ENCODE peak calls at places on chromosomes 11 and 22, in seven cellular contexts. N is mesendoderm, T is IMR-90, R is neuronal stem cell, O is H9, V is H1, A is trophoblast cell. I is an unnamed sample.

GRCh38 chr11:43825217-43825816 is 55.3 kb upstream of the ALKBH3 start:
- DNase-seq in N (peak; percentile 41), T (peak; percentile 35), R (no peak), O (no peak), V (no peak), A (peak; percentile 79), I (peak; percentile 41)

GRCh38 chr11:14417186-14417585 is 58.2 kb upstream of the RRAS2 start:
- DNase-seq in N (no peak), T (peak; percentile 10), R (no peak), O (no peak), V (no peak), A (no peak), I (no peak)

GRCh38 chr11:48081151-48082010 is 101.0 kb downstream of the PTPRJ start:
- DNase-seq in N (no peak), T (peak; percentile 59), R (no peak), O (no peak), V (no peak), A (peak; percentile 50), I (peak; percentile 56)

GRCh38 chr11:47467372-47467771 is 18.4 kb upstream of the RAPSN start:
- DNase-seq in N (no peak), T (no peak), R (no peak), O (no peak), V (no peak), A (no peak), I (no peak)

GRCh38 chr11:60493454-60493853 is 876 bp downstream of the MS4A12 start:
- DNase-seq in N (no peak), T (no peak), R (no peak), O (no peak), V (no peak), A (no peak), I (no peak)

GRCh38 chr22:37416806-37417205 is 10.5 kb downstream of the ELFN2 start:
- DNase-seq in N (no peak), T (no peak), R (no peak), O (no peak), V (no peak), A (no peak), I (no peak)

GRCh38 chr11:123484448-123484847 is 54.4 kb downstream of the GRAMD1B start:
- DNase-seq in N (no peak), T (no peak), R (no peak), O (no peak), V (no peak), A (no peak), I (no peak)

GRCh38 chr22:20979243-20979809 is 2.8 kb upstream of the LZTR1 start:
- DNase-seq in N (peak; percentile 98), T (peak; percentile 67), R (peak; percentile 65), O (peak; percentile 99), V (peak; percentile 92), A (peak; percentile 84), I (peak; percentile 71)

GRCh38 chr11:93279911-93280347 is 50.6 kb upstream of the DEUP1 start:
- DNase-seq in N (no peak), T (no peak), R (no peak), O (no peak), V (no peak), A (no peak), I (no peak)

GRCh38 chr11:75308116-75308515 is 43.3 kb downstream of the ARRB1 start:
- DNase-seq in N (no peak), T (no peak), R (no peak), O (no peak), V (no peak), A (no peak), I (no peak)

GRCh38 chr22:37501610-37502341 is 15.6 kb upstream of the MFNG start:
- DNase-seq in N (peak; percentile 49), T (peak; percentile 93), R (no peak), O (no peak), V (no peak), A (no peak), I (peak; percentile 84)

GRCh38 chr22:38455530-38456271 is 702 bp upstream of the KCNJ4 start:
- DNase-seq in N (peak; percentile 56), T (peak; percentile 26), R (peak; percentile 73), O (peak; percentile 54), V (no peak), A (peak; percentile 33), I (peak; percentile 52)

GRCh38 chr11:61534025-61534900 is 25.7 kb downstream of the LRRC10B start:
- DNase-seq in N (no peak), T (no peak), R (no peak), O (no peak), V (no peak), A (no peak), I (no peak)

DNA sequence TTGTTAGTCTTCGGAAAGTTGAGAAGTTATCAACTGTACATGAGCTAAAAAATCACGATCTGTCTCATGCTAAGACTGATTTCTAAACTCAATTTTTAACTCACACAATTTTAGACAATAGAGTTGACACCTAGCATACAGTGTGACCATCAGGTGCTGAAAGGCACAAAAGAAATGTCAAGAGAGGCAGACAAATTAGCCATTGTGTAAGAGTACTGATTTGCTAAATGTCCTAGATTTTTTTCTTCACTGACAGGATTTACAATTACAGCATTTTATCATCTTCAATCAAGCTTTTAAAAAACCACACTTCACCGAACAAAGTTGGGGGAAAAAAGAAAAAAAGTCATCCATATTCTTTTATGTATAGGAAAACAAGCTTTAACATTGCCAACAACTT is 7.0 kb downstream of the LGR4 start:
- DNase-seq in N (no peak), T (no peak), R (no peak), O (no peak), V (no peak), A (no peak), I (no peak)
- H3K23ac ChIP-seq in N (no peak overlapping the region), T (no peak overlapping the region), R (no peak overlapping the region), O (no peak overlapping the region), V (no peak overlapping the region), A (no peak overlapping the region), I (no peak overlapping the region)

GRCh38 chr22:27796829-27797792 is 4.4 kb downstream of the MN1 start:
- DNase-seq in N (no peak), T (no peak), R (no peak), O (peak; percentile 58), V (no peak), A (no peak), I (no peak)

GRCh38 chr22:27799334-27800249 is 2.0 kb downstream of the MN1 start:
- DNase-seq in N (no peak), T (no peak), R (no peak), O (peak; percentile 47), V (no peak), A (no peak), I (peak; percentile 50)

GRCh38 chr22:27800250-27801131 is 1.1 kb downstream of the MN1 start:
- DNase-seq in N (no peak), T (no peak), R (peak; percentile 59), O (no peak), V (no peak), A (no peak), I (peak; percentile 34)

GRCh38 chr22:27797793-27798525 is 3.6 kb downstream of the MN1 start:
- DNase-seq in N (no peak), T (no peak), R (no peak), O (peak; percentile 61), V (no peak), A (no peak), I (no peak)

DNA sequence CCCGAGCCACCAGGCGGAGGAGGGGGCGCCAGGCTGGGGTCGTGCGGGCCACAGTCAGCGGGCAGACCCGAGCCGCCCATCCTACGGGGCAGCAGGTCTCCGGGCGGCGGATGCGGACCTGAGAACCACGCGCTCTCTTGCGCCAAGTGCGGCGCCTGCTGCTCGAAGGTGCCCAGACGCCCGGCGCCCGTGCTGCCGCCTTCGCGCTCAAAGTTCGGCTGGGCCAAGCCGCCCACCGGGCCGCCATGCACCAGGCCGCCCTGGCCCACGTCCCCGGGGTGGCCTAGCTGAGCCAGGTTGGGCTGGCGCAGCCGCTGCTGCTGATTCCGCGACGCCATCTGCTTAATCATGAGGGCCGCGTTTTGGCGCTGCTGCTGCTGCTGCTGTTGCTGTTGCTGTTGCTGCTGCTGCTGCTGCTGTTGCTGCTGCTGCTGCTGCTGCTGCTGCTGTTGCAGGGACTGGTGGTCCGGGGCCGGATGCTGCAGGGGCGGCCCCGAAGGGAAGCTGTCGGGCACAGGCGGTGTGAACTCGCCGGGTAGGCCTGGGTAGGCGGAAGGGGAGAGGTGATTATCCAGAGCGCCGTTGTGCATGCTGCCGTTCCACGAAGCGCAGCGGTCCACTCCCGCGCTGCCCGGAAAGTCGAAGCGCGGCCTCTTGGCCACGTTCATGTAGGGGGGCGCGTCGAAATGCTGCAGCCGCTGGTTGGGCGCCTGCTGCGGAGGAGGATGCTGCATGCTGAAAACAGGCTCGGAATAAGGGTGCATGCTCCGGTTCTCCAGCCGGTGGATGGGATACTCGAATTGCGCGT is 2.8 kb downstream of the MN1 start:
- DNase-seq in N (peak; percentile 66), T (no peak), R (no peak), O (peak; percentile 57), V (no peak), A (no peak), I (peak; percentile 55)
- H3K27ac ChIP-seq in N (no peak overlapping the region), T (no peak overlapping the region), R (no peak overlapping the region), O (no peak overlapping the region), V (no peak overlapping the region), A (no peak overlapping the region), I (no peak overlapping the region)

DNA sequence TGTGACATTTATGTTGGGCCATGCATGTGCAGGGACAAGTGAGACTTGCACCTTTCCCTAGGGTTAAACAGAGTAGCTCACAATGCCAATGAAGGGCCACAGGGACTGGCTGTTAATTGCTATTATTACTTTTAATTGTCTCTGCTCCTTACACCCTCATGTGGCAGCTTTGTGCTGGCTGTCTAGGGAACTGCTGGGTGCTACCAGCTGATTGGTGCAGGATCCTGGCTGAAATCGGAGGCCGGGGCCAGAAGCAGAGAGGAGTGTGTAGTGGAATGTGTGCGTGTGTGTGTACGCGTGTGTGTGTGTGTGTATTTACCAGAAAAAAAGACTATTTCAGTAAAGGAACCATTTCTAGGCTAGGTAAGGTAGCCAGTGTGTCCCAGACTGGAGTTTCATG is 302.5 kb downstream of the CTTN start:
- DNase-seq in N (peak; percentile 14), T (no peak), R (no peak), O (no peak), V (no peak), A (no peak), I (no peak)
- H3K23ac ChIP-seq in N (no peak overlapping the region), T (no peak overlapping the region), R (no peak overlapping the region), O (no peak overlapping the region), V (no peak overlapping the region), A (no peak overlapping the region), I (no peak overlapping the region)

GRCh38 chr11:72832301-72833082 is 18.3 kb downstream of the ATG16L2 start:
- DNase-seq in N (no peak), T (no peak), R (no peak), O (no peak), V (no peak), A (no peak), I (no peak)
- H3K27ac ChIP-seq in N (no peak overlapping the region), T (no peak overlapping the region), R (no peak overlapping the region), O (no peak overlapping the region), V (no peak overlapping the region), A (no peak overlapping the region), I (no peak overlapping the region)

GRCh38 chr11:105148241-105148640 is 8.7 kb upstream of the CARD18 start:
- DNase-seq in N (no peak), T (peak; percentile 49), R (no peak), O (no peak), V (no peak), A (no peak), I (no peak)
- H3K23ac ChIP-seq in N (no peak overlapping the region), T (no peak overlapping the region), R (no peak overlapping the region), O (no peak overlapping the region), V (no peak overlapping the region), A (no peak overlapping the region), I (no peak overlapping the region)

GRCh38 chr11:74025467-74026166 is 16.7 kb upstream of the UCP3 start:
- DNase-seq in N (no peak), T (peak; percentile 61), R (no peak), O (no peak), V (no peak), A (peak; percentile 4), I (peak; percentile 93)
- H3K27ac ChIP-seq in N (no peak overlapping the region), T (peak overlapping the region; percentile 3), R (no peak overlapping the region), O (no peak overlapping the region), V (no peak overlapping the region), A (no peak overlapping the region), I (peak overlapping the region; percentile 43)